ENCODE peak calls at places on chromosome 4, in six cellular contexts. E is AG09309, S is PC-3, N is spleen, D is Peyer's patch, W is IMR-90. X is an unnamed sample.

GRCh38 chr4:151371045-151371605 is 37.9 kb upstream of the FHIP1A start:
- DNase-seq in E (no peak), S (no peak), N (no peak), D (no peak), W (no peak), X (peak)

GRCh38 chr4:85402371-85402770 is 72.6 kb upstream of the ARHGAP24 start:
- DNase-seq in E (peak), S (no peak), N (no peak), D (no peak), W (peak), X (peak)

GRCh38 chr4:81457921-81458520 is 13.7 kb downstream of the RASGEF1B start:
- DNase-seq in E (no peak), S (no peak), N (no peak), D (no peak), W (no peak), X (no peak)

GRCh38 chr4:31518796-31519250 is 798.7 kb downstream of the PCDH7 start:
- DNase-seq in E (peak), S (peak), N (no peak), D (no peak), W (peak), X (peak)

GRCh38 chr4:184693056-184693455 is 40.8 kb downstream of the CENPU start:
- DNase-seq in E (no peak), S (no peak), N (no peak), D (no peak), W (peak), X (peak)

GRCh38 chr4:72951147-72951546 is 118.4 kb downstream of the COX18 start:
- DNase-seq in E (no peak), S (peak), N (no peak), D (no peak), W (no peak), X (no peak)

GRCh38 chr4:174496631-174497442 is 25.5 kb downstream of the HPGD start:
- DNase-seq in E (no peak), S (peak), N (no peak), D (peak), W (no peak), X (no peak)

GRCh38 chr4:139054791-139055376 is 39.3 kb downstream of the NOCT start:
- DNase-seq in E (no peak), S (peak), N (no peak), D (no peak), W (peak), X (peak)

GRCh38 chr4:157204634-157205244 is 15.8 kb upstream of the GRIA2 start:
- DNase-seq in E (no peak), S (peak), N (peak), D (no peak), W (peak), X (peak)

GRCh38 chr4:93730760-93731159 is 97.8 kb upstream of the ATOH1 start:
- DNase-seq in E (no peak), S (no peak), N (no peak), D (no peak), W (no peak), X (no peak)

GRCh38 chr4:173578956-173579355 is 48.9 kb upstream of the HAND2 start:
- DNase-seq in E (no peak), S (no peak), N (no peak), D (no peak), W (no peak), X (no peak)

GRCh38 chr4:184748251-184748652 is 14.4 kb upstream of the CENPU start:
- DNase-seq in E (no peak), S (no peak), N (no peak), D (no peak), W (no peak), X (no peak)

GRCh38 chr4:183098080-183098722 is 856 bp upstream of the WWC2 start:
- DNase-seq in E (no peak), S (peak), N (peak), D (peak), W (peak), X (peak)

GRCh38 chr4:126172126-126172525 is 857.4 kb downstream of the FAT4 start:
- DNase-seq in E (no peak), S (no peak), N (no peak), D (no peak), W (no peak), X (no peak)

GRCh38 chr4:7960790-7961655 is 21.4 kb upstream of the AFAP1 start:
- DNase-seq in E (peak), S (peak), N (no peak), D (no peak), W (peak), X (peak)

GRCh38 chr4:48635980-48636379 is 144.1 kb downstream of the FRYL start:
- DNase-seq in E (no peak), S (no peak), N (no peak), D (no peak), W (no peak), X (no peak)

GRCh38 chr4:25842229-25842840 is 20.5 kb downstream of the SEL1L3 start:
- DNase-seq in E (no peak), S (no peak), N (peak), D (no peak), W (no peak), X (no peak)

GRCh38 chr4:24655971-24656370 is 71.6 kb upstream of the DHX15 start:
- DNase-seq in E (no peak), S (peak), N (no peak), D (no peak), W (no peak), X (no peak)

GRCh38 chr4:138636791-138637190 is 378.8 kb upstream of the NOCT start:
- DNase-seq in E (no peak), S (no peak), N (no peak), D (no peak), W (no peak), X (no peak)

GRCh38 chr4:25872851-25873631 is 10.3 kb upstream of the SEL1L3 start:
- DNase-seq in E (no peak), S (no peak), N (no peak), D (no peak), W (no peak), X (no peak)

GRCh38 chr4:15482842-15483241 is 13.2 kb downstream of the CC2D2A start:
- DNase-seq in E (no peak), S (no peak), N (no peak), D (no peak), W (no peak), X (no peak)

GRCh38 chr4:16844796-16845586 is 53.5 kb downstream of the LDB2 start:
- DNase-seq in E (no peak), S (no peak), N (no peak), D (no peak), W (peak), X (no peak)

GRCh38 chr4:25844957-25845712 is 17.7 kb downstream of the SEL1L3 start:
- DNase-seq in E (no peak), S (no peak), N (no peak), D (no peak), W (no peak), X (no peak)

GRCh38 chr4:129394635-129395034 is 298.7 kb downstream of the C4orf33 start:
- DNase-seq in E (no peak), S (no peak), N (no peak), D (no peak), W (no peak), X (no peak)

GRCh38 chr4:78661086-78661690 is 109.6 kb downstream of the ANXA3 start:
- DNase-seq in E (no peak), S (no peak), N (no peak), D (no peak), W (no peak), X (no peak)

GRCh38 chr4:180377741-180378140 is 1865.5 kb upstream of the TENM3 start:
- DNase-seq in E (no peak), S (no peak), N (no peak), D (no peak), W (no peak), X (no peak)

GRCh38 chr4:98006814-98007412 is 136.4 kb downstream of the STPG2 start:
- DNase-seq in E (no peak), S (no peak), N (no peak), D (no peak), W (no peak), X (no peak)
- TF ChIP-seq CTCF in E (no peak), S (no peak), N (no peak), D (no peak), W (no peak), X (no peak)

DNA sequence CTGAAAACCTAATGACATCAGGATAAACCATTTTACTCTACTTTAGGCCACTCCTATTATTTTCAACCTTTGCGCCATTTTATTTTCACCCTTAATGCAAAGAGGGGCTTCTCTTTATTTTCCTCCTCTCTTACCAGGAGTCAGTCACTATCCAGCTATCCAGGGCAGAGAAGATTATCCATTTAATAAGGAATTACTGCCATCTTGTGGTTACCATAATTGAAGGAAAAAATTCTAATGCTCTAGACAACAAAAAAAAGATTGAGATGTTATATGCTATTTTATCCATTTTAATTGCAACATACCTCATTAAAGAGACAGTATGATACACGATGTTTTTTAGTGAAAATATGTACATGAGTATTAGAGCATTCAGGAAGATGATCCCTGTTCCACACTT is 514.5 kb upstream of the FAM241A start:
- DNase-seq in E (peak), S (peak), N (no peak), D (no peak), W (peak), X (peak)
- H3K4me3 ChIP-seq in E (no peak), S (no peak), N (no peak), D (no peak), W (no peak), X (no peak)

DNA sequence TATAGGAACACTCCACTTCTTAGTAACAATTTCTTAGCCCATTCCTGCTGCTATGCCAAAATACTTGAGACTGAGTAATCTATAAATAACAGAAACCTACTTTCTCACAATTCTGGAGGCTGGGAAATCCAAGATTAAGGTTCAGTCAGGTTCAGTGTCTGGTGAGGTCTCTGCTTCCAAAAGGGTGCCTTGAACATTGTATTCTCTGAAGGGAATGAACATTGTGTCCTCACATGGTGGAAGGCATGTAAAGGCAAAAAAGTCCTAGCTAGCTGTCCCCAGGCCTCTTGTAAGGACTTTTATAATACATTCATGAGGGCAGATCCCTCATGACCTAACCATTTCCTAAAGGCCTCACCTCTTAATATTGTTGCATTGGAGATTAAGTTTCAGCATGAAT is 6.9 kb downstream of the SLC9B1 start:
- DNase-seq in E (no peak), S (no peak), N (no peak), D (no peak), W (peak), X (peak)
- TF ChIP-seq CTCF in E (no peak), S (no peak), N (no peak), D (no peak), W (no peak), X (no peak)

GRCh38 chr4:158209825-158210807 is at the start of gene TMEM144:
- DNase-seq in E (peak), S (peak), N (peak), D (peak), W (peak), X (peak)

GRCh38 chr4:158208931-158209640 is 1.2 kb upstream of the TMEM144 start:
- DNase-seq in E (no peak), S (no peak), N (peak), D (no peak), W (no peak), X (no peak)

GRCh38 chr4:158211288-158211687 is 1.0 kb downstream of the TMEM144 start:
- DNase-seq in E (no peak), S (no peak), N (no peak), D (peak), W (no peak), X (no peak)
- H3K4me3 ChIP-seq in E (peak), S (peak), N (no peak), D (peak), W (no peak), X (peak)

GRCh38 chr4:102610007-102610406 is 108.8 kb downstream of the NFKB1 start:
- DNase-seq in E (no peak), S (peak), N (no peak), D (no peak), W (peak), X (no peak)
- TF ChIP-seq CTCF in E (peak), S (peak), N (no peak), D (no peak), W (peak), X (peak)

GRCh38 chr4:86893136-86893535 is 914 bp upstream of the C4orf36 start:
- DNase-seq in E (no peak), S (no peak), N (no peak), D (no peak), W (no peak), X (no peak)
- H3K4me3 ChIP-seq in E (no peak), S (peak), N (no peak), D (no peak), W (no peak), X (no peak)